ENCODE peak calls at places on chromosomes 12 and 14, in four cellular contexts. H, E, G and V are unnamed samples.
A peak's percentile ranks its signal among the peaks of the same experiment; 100 is the strongest.

GRCh38 chr12:46493352-46494209 is 121.0 kb upstream of the SLC38A2 start:
- DNase-seq in H (no peak), E (peak; percentile 88), G (no peak), V (peak; percentile 41)

GRCh38 chr14:104913413-104913812 is 11.3 kb upstream of the PLD4 start:
- DNase-seq in G (no peak), H (no peak), E (no peak), V (no peak)

GRCh38 chr12:52442600-52443061 is 8.5 kb upstream of the KRT75 start:
- DNase-seq in G (no peak), E (no peak), H (peak; percentile 59), V (peak; percentile 82)

GRCh38 chr12:65609359-65609771 is 214.9 kb upstream of the HMGA2 start:
- DNase-seq in G (no peak), H (peak; percentile 48), E (no peak), V (no peak)

GRCh38 chr12:89732511-89732910 is 23.9 kb upstream of the ATP2B1 start:
- DNase-seq in H (no peak), G (no peak), E (no peak), V (no peak)

GRCh38 chr14:51006781-51007211 is 62.5 kb upstream of the PYGL start:
- DNase-seq in E (no peak), G (no peak), H (no peak), V (no peak)

GRCh38 chr12:117228239-117228638 is 38.0 kb upstream of the FBXO21 start:
- DNase-seq in G (no peak), H (no peak), E (no peak), V (no peak)

GRCh38 chr14:90275820-90276219 is 19.5 kb downstream of the PSMC1 start:
- DNase-seq in G (no peak), H (no peak), E (no peak), V (no peak)

GRCh38 chr14:100408350-100409015 is 85.3 kb downstream of the SLC25A47 start:
- DNase-seq in E (no peak), G (peak; percentile 67), H (peak; percentile 67), V (no peak)

GRCh38 chr12:52120951-52121847 is 41.7 kb downstream of the SMIM41 start:
- DNase-seq in G (no peak), H (no peak), E (no peak), V (no peak)

GRCh38 chr14:26128931-26129674 is 468.7 kb downstream of the NOVA1 start:
- DNase-seq in E (no peak), G (no peak), H (no peak), V (no peak)

GRCh38 chr12:106981781-106982180 is 5.2 kb downstream of the MTERF2 start:
- DNase-seq in G (no peak), E (no peak), H (no peak), V (no peak)

GRCh38 chr12:24600996-24601395 is 347.9 kb downstream of the BCAT1 start:
- DNase-seq in E (no peak), H (no peak), G (no peak), V (no peak)

GRCh38 chr12:33322519-33322918 is 117.1 kb downstream of the SYT10 start:
- DNase-seq in E (no peak), H (no peak), G (no peak), V (no peak)

GRCh38 chr14:97634786-97635185 is 837.6 kb downstream of the VRK1 start:
- DNase-seq in G (no peak), E (no peak), H (no peak), V (no peak)

GRCh38 chr12:74415633-74416032 is 122.0 kb upstream of the ATXN7L3B start:
- DNase-seq in E (peak; percentile 48), H (peak; percentile 49), G (no peak), V (no peak)

GRCh38 chr12:127731657-127732056 is 535.3 kb upstream of the TMEM132C start:
- DNase-seq in G (no peak), E (no peak), H (no peak), V (no peak)

GRCh38 chr12:32155911-32156585 is 49.4 kb downstream of the BICD1 start:
- DNase-seq in H (no peak), G (peak; percentile 13), E (no peak), V (no peak)

GRCh38 chr12:114479831-114480230 is 73.9 kb upstream of the TBX5 start:
- DNase-seq in H (no peak), G (no peak), E (no peak), V (no peak)

GRCh38 chr14:26709019-26709418 is 111.2 kb upstream of the NOVA1 start:
- DNase-seq in E (no peak), H (no peak), G (no peak), V (no peak)

GRCh38 chr12:49105504-49106120 is 5.0 kb downstream of the LMBR1L start:
- DNase-seq in E (no peak), G (no peak), H (no peak), V (no peak)

GRCh38 chr12:87756721-87757120 is 272.5 kb downstream of the C12orf50 start:
- DNase-seq in E (no peak), G (no peak), H (no peak), V (no peak)

GRCh38 chr12:69330475-69331473 is 17.4 kb upstream of the LYZ start:
- DNase-seq in H (no peak), G (peak; percentile 48), E (no peak), V (no peak)

GRCh38 chr12:14567311-14568195 is at the start of gene PLBD1:
- DNase-seq in G (peak; percentile 51), E (no peak), H (no peak), V (peak; percentile 10)

GRCh38 chr14:80047761-80048160 is 163.5 kb downstream of the DIO2 start:
- DNase-seq in H (no peak), G (no peak), E (no peak), V (no peak)

GRCh38 chr12:116455540-116456306 is 103.5 kb upstream of the MAP1LC3B2 start:
- DNase-seq in H (peak; percentile 85), E (no peak), G (peak; percentile 69), V (no peak)

GRCh38 chr12:32419520-32419960 is 20.2 kb downstream of the FGD4 start:
- DNase-seq in H (no peak), E (no peak), G (no peak), V (no peak)

GRCh38 chr12:20248646-20249045 is 119.7 kb upstream of the PDE3A start:
- DNase-seq in E (no peak), H (no peak), G (no peak), V (no peak)

DNA sequence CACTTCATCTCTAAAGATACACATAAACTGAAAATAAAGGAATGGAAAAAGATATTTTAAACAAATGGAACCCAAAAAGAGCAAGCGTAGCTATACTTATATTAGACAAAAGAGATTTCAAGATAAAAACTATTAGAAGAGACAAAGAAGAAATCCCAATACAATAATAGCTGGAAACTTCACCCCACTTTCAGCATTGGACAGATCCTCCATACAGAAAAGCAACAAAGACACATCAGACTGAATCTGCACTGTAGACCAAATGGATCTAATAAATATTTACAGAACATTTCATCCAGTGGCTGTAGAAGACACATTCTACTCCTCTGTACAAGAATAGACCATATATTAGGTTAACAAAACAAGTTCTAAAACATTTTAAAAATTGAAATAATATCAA is 117.6 kb upstream of the PDE3A start:
- DNase-seq in E (no peak), G (no peak), H (no peak), V (no peak)
- TF ChIP-seq REST in E (no peak), G (no peak), H (no peak), V (no peak)

GRCh38 chr12:53798575-53798974 is 46.8 kb upstream of the CISTR start:
- DNase-seq in G (no peak), H (peak; percentile 47), E (peak; percentile 97), V (no peak)

GRCh38 chr12:53791735-53792326 is 40.1 kb upstream of the CISTR start:
- DNase-seq in G (peak; percentile 50), E (no peak), H (peak; percentile 38), V (no peak)

GRCh38 chr12:53793221-53793620 is 41.4 kb upstream of the CISTR start:
- DNase-seq in G (no peak), H (no peak), E (no peak), V (no peak)

GRCh38 chr12:53795927-53796326 is 44.1 kb upstream of the CISTR start:
- DNase-seq in H (no peak), G (no peak), E (no peak), V (no peak)
- TF ChIP-seq TCF7L2 in H (no peak), G (no peak), E (no peak), V (no peak)

DNA sequence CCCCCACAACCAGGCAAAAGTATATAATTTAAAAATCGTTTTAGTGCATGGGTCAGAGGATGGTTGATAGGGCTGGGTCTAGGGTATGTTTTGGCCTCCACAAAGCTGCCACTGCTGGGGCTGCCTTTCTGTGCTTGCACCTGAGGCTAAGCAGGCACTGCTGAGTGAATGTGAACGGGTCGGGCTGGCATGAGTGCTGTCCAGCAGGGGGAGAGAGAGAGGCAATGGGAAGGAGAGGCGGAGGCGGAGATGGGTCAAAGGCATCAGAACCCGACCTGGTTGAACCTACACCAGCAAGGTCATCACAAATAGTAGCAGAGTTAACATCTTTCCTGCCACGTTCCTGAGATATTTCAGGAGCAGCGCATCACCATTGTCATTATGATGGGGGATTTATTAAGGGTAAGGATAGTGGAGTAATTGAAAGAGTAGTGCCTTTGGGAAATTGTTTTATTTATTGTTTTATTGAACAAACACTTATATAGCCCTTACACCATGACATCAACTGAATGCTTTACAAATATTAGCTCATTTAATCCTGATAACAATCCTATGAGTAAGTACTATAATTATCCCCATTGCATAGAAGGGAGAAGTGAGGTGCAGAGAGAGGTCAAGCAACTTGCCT is 5.8 kb upstream of the NRXN3 start:
- DNase-seq in G (peak; percentile 45), H (peak; percentile 12), E (peak; percentile 15), V (no peak)
- TF ChIP-seq REST in G (no peak), H (peak; percentile 8), E (no peak), V (no peak)

DNA sequence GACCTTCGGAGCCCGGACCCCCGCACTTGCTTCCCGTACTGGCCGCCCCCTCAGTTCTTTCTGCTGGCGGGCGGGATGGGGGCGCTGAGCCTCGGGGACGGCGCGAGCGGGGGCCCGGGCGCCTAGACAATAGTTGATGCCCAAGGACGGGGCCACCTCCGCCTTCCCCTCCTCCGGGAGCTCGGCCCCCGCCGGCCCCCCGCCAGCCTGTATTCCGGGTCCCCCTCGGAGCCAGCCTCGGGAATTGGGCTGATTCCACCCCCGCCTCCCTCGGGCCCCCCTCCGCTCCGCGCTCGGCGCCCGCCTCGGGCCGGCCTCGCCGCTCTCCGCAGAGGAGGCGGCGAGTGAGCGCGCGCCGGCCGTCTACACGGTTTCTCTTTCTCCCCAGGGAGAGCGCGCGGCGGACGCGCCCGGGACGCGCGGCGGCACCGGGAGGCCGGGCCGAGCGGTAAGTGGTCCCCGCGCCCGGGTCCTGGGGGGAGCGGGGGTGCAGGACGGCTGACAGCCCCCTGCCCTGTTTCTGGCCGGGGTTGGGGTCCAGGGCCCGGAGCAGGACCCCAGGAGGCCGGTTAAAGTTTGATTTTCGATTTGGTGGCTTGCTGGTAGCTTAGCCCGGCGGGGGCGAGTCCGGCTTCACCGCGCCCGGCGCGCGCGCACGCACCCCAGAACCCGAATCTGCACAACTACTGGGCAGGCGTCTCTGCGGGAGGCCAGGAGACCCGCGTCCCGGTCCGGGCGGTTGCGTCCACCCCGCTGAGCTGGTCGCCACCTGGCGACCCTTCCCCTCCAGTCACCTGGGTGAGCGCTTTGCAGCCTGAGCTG is 413.7 kb downstream of the PCNX1 start:
- DNase-seq in E (no peak), H (no peak), G (peak; percentile 56), V (no peak)
- TF ChIP-seq TCF7L2 in E (no peak), H (no peak), G (no peak), V (no peak)

GRCh38 chr12:111766608-111767361 is at the start of gene ALDH2:
- DNase-seq in H (peak; percentile 6), G (peak; percentile 99), E (peak; percentile 72), V (no peak)
- TF ChIP-seq REST in H (no peak), G (no peak), E (peak; percentile 29), V (no peak)

GRCh38 chr14:55071870-55072640 is 20.6 kb downstream of the MAPK1IP1L start:
- DNase-seq in H (no peak), G (no peak), E (no peak), V (no peak)
- TF ChIP-seq TCF7L2 in H (no peak), G (no peak), E (no peak), V (no peak)